ENCODE peak calls at places on chromosomes 6 and 20, in four cellular contexts. Q is cardiac muscle cell, D is fibroblast of the aortic adventitia, K is T-cell. N is an unnamed sample.

GRCh38 chr6:108690326-108691000 is 129.7 kb downstream of the FOXO3 start:
- DNase-seq in Q (peak; percentile 53), D (peak; percentile 51), K (no peak), N (no peak)

GRCh38 chr20:2838847-2839671 is 1.4 kb downstream of the PCED1A start:
- DNase-seq in Q (no peak), D (no peak), K (no peak), N (no peak)

GRCh38 chr20:62861732-62862336 is at the start of gene TCFL5:
- DNase-seq in Q (peak; percentile 90), D (peak; percentile 81), K (peak; percentile 97), N (peak; percentile 96)

GRCh38 chr6:157148391-157149323 is 174.7 kb downstream of the TMEM242 start:
- DNase-seq in Q (peak; percentile 95), D (peak; percentile 90), K (no peak), N (no peak)

GRCh38 chr20:21048841-21049273 is 57.3 kb downstream of the LINC00237 start:
- DNase-seq in Q (peak; percentile 6), D (no peak), K (peak; percentile 30), N (peak; percentile 44)

GRCh38 chr6:73074175-73074574 is 151.1 kb downstream of the KHDC1L start:
- DNase-seq in Q (no peak), D (peak; percentile 30), K (no peak), N (no peak)

GRCh38 chr6:154156135-154156948 is 117.3 kb downstream of the OPRM1 start:
- DNase-seq in Q (peak; percentile 57), D (peak; percentile 28), K (peak; percentile 54), N (peak; percentile 35)

GRCh38 chr6:11374036-11375010 is 141.9 kb upstream of the NEDD9 start:
- DNase-seq in Q (no peak), D (no peak), K (no peak), N (no peak)

GRCh38 chr6:127267742-127268588 is 1.3 kb downstream of the RNF146 start:
- DNase-seq in Q (no peak), D (peak; percentile 16), K (no peak), N (no peak)

GRCh38 chr20:51422912-51423667 is 119.4 kb downstream of the NFATC2 start:
- DNase-seq in Q (no peak), D (no peak), K (no peak), N (no peak)

GRCh38 chr6:13924146-13924948 is 405 bp upstream of the RNF182 start:
- DNase-seq in Q (peak; percentile 57), D (peak; percentile 38), K (no peak), N (peak; percentile 85)

GRCh38 chr6:53347921-53348435 is 772 bp downstream of the ELOVL5 start:
- DNase-seq in Q (peak; percentile 77), D (peak; percentile 60), K (peak; percentile 47), N (peak; percentile 84)

GRCh38 chr6:134299236-134299635 is 18.7 kb downstream of the SGK1 start:
- DNase-seq in Q (peak; percentile 90), D (peak; percentile 95), K (no peak), N (no peak)

GRCh38 chr20:58895099-58895795 is 42.7 kb downstream of the GNAS start:
- DNase-seq in Q (no peak), D (no peak), K (no peak), N (no peak)

GRCh38 chr6:41073203-41073967 is 611 bp downstream of the NFYA start:
- DNase-seq in Q (peak; percentile 88), D (no peak), K (peak; percentile 74), N (peak; percentile 88)

GRCh38 chr20:45832619-45833018 is 980 bp upstream of the SNX21 start:
- DNase-seq in Q (no peak), D (no peak), K (no peak), N (no peak)

GRCh38 chr20:21053002-21053762 is 53.0 kb downstream of the LINC00237 start:
- DNase-seq in Q (no peak), D (no peak), K (no peak), N (peak; percentile 17)

GRCh38 chr20:25341716-25342680 is 48.6 kb downstream of the ABHD12 start:
- DNase-seq in Q (no peak), D (no peak), K (no peak), N (no peak)

GRCh38 chr6:111764238-111765182 is 108.7 kb downstream of the FYN start:
- DNase-seq in Q (no peak), D (no peak), K (peak; percentile 46), N (peak; percentile 12)

GRCh38 chr6:78749326-78749725 is 118.0 kb upstream of the IRAK1BP1 start:
- DNase-seq in Q (no peak), D (peak; percentile 82), K (no peak), N (no peak)

GRCh38 chr20:7980332-7981046 is 39.1 kb downstream of the TMX4 start:
- DNase-seq in Q (peak; percentile 77), D (peak; percentile 61), K (no peak), N (peak; percentile 7)

GRCh38 chr20:45306431-45306982 is at the start of gene RBPJL:
- DNase-seq in Q (peak; percentile 14), D (no peak), K (peak; percentile 22), N (peak; percentile 64)

GRCh38 chr20:4656491-4656890 is 65.2 kb upstream of the PRND start:
- DNase-seq in Q (peak; percentile 34), D (peak; percentile 22), K (no peak), N (no peak)

GRCh38 chr6:24699521-24700359 is 19.2 kb downstream of the C6orf62 start:
- DNase-seq in Q (peak; percentile 27), D (peak; percentile 28), K (no peak), N (no peak)

GRCh38 chr20:40781340-40781916 is 92.4 kb upstream of the MAFB start:
- DNase-seq in Q (no peak), D (no peak), K (no peak), N (no peak)

GRCh38 chr6:132131777-132132176 is 180.6 kb upstream of the CCN2 start:
- DNase-seq in Q (peak; percentile 98), D (peak; percentile 96), K (no peak), N (no peak)

N was measured in nephron progenitor cell.